ENCODE peak calls at places on chromosome 2, in seven cellular contexts. One of them, this sample, is unnamed.

GRCh38 chr2:217737127-217737526 is 265.7 kb downstream of the TNS1 start:
- DNase-seq in GM23338: no peak
- DNase-seq in SK-N-SH: no peak
- DNase-seq in HepG2: no peak
- DNase-seq in HCT116: no peak
- DNase-seq in Panc1: no peak
- DNase-seq in K562: no peak
- DNase-seq in this sample: no peak

GRCh38 chr2:102442967-102443828 is 20.2 kb downstream of the IL18RAP start:
- DNase-seq in GM23338: peak
- DNase-seq in SK-N-SH: no peak
- DNase-seq in K562: peak
- DNase-seq in Panc1: peak
- DNase-seq in HepG2: peak
- DNase-seq in HCT116: peak
- DNase-seq in this sample: peak

GRCh38 chr2:154608438-154608837 is 90.1 kb upstream of the KCNJ3 start:
- DNase-seq in GM23338: no peak
- DNase-seq in SK-N-SH: no peak
- DNase-seq in K562: no peak
- DNase-seq in HCT116: no peak
- DNase-seq in Panc1: no peak
- DNase-seq in HepG2: no peak
- DNase-seq in this sample: no peak

GRCh38 chr2:69046221-69046662 is 33.3 kb downstream of the ANTXR1 start:
- DNase-seq in Panc1: peak
- DNase-seq in HCT116: no peak
- DNase-seq in K562: no peak
- DNase-seq in SK-N-SH: no peak
- DNase-seq in HepG2: peak
- DNase-seq in GM23338: no peak
- DNase-seq in this sample: no peak

GRCh38 chr2:179304424-179304823 is 39.8 kb upstream of the SESTD1 start:
- DNase-seq in Panc1: no peak
- DNase-seq in K562: no peak
- DNase-seq in SK-N-SH: no peak
- DNase-seq in HepG2: no peak
- DNase-seq in GM23338: no peak
- DNase-seq in HCT116: no peak
- DNase-seq in this sample: no peak

GRCh38 chr2:29063646-29064372 is 10.5 kb downstream of the PCARE start:
- DNase-seq in K562: no peak
- DNase-seq in HepG2: no peak
- DNase-seq in HCT116: no peak
- DNase-seq in GM23338: no peak
- DNase-seq in Panc1: no peak
- DNase-seq in SK-N-SH: no peak
- DNase-seq in this sample: no peak

GRCh38 chr2:43312751-43313641 is 86.6 kb upstream of the ZFP36L2 start:
- DNase-seq in K562: no peak
- DNase-seq in HCT116: no peak
- DNase-seq in Panc1: no peak
- DNase-seq in HepG2: no peak
- DNase-seq in GM23338: peak
- DNase-seq in SK-N-SH: peak
- DNase-seq in this sample: no peak

GRCh38 chr2:10471956-10472355 is 23.8 kb upstream of the ODC1 start:
- DNase-seq in Panc1: no peak
- DNase-seq in SK-N-SH: peak
- DNase-seq in GM23338: peak
- DNase-seq in HCT116: no peak
- DNase-seq in HepG2: no peak
- DNase-seq in K562: no peak
- DNase-seq in this sample: no peak

GRCh38 chr2:4653989-4654388 is 950.6 kb downstream of the DCDC2C start:
- DNase-seq in GM23338: no peak
- DNase-seq in K562: no peak
- DNase-seq in Panc1: no peak
- DNase-seq in HepG2: no peak
- DNase-seq in SK-N-SH: no peak
- DNase-seq in HCT116: no peak
- DNase-seq in this sample: no peak

GRCh38 chr2:185823773-185824172 is 85.2 kb downstream of the FSIP2 start:
- DNase-seq in HCT116: no peak
- DNase-seq in Panc1: no peak
- DNase-seq in K562: no peak
- DNase-seq in HepG2: no peak
- DNase-seq in GM23338: no peak
- DNase-seq in SK-N-SH: no peak
- DNase-seq in this sample: no peak

GRCh38 chr2:55232863-55233657 is 572 bp downstream of the RPS27A start:
- DNase-seq in GM23338: no peak
- DNase-seq in HepG2: no peak
- DNase-seq in HCT116: no peak
- DNase-seq in K562: peak
- DNase-seq in SK-N-SH: peak
- DNase-seq in Panc1: no peak
- DNase-seq in this sample: no peak

GRCh38 chr2:224009605-224010330 is 29.3 kb downstream of the SERPINE2 start:
- DNase-seq in SK-N-SH: no peak
- DNase-seq in HCT116: no peak
- DNase-seq in GM23338: no peak
- DNase-seq in HepG2: no peak
- DNase-seq in K562: no peak
- DNase-seq in Panc1: no peak
- DNase-seq in this sample: no peak

GRCh38 chr2:1769703-1770422 is 25.5 kb upstream of the PXDN start:
- DNase-seq in GM23338: peak
- DNase-seq in HepG2: peak
- DNase-seq in SK-N-SH: peak
- DNase-seq in HCT116: peak
- DNase-seq in Panc1: peak
- DNase-seq in K562: peak
- DNase-seq in this sample: peak

GRCh38 chr2:43131051-43131889 is 95.1 kb downstream of the ZFP36L2 start:
- DNase-seq in SK-N-SH: peak
- DNase-seq in K562: peak
- DNase-seq in GM23338: peak
- DNase-seq in Panc1: peak
- DNase-seq in HepG2: peak
- DNase-seq in HCT116: peak
- DNase-seq in this sample: peak

GRCh38 chr2:62412347-62412742 is 93.7 kb downstream of the TMEM17 start:
- DNase-seq in K562: no peak
- DNase-seq in GM23338: no peak
- DNase-seq in Panc1: no peak
- DNase-seq in HCT116: no peak
- DNase-seq in SK-N-SH: no peak
- DNase-seq in HepG2: no peak
- DNase-seq in this sample: no peak

GRCh38 chr2:220437938-220438337 is 810.5 kb downstream of the SLC4A3 start:
- DNase-seq in K562: no peak
- DNase-seq in SK-N-SH: no peak
- DNase-seq in HCT116: no peak
- DNase-seq in Panc1: no peak
- DNase-seq in HepG2: no peak
- DNase-seq in GM23338: no peak
- DNase-seq in this sample: no peak

GRCh38 chr2:200417389-200417788 is 92.5 kb downstream of the KCTD18 start:
- DNase-seq in Panc1: no peak
- DNase-seq in GM23338: no peak
- DNase-seq in K562: no peak
- DNase-seq in SK-N-SH: no peak
- DNase-seq in HCT116: no peak
- DNase-seq in HepG2: no peak
- DNase-seq in this sample: no peak

GRCh38 chr2:25887624-25888242 is 9.4 kb upstream of the ASXL2 start:
- DNase-seq in GM23338: no peak
- DNase-seq in K562: no peak
- DNase-seq in HCT116: no peak
- DNase-seq in HepG2: peak
- DNase-seq in SK-N-SH: no peak
- DNase-seq in Panc1: no peak
- DNase-seq in this sample: no peak

GRCh38 chr2:228599781-228600180 is 418.3 kb upstream of the SPHKAP start:
- DNase-seq in SK-N-SH: no peak
- DNase-seq in HCT116: no peak
- DNase-seq in GM23338: no peak
- DNase-seq in Panc1: no peak
- DNase-seq in HepG2: no peak
- DNase-seq in K562: no peak
- DNase-seq in this sample: no peak

GRCh38 chr2:159542101-159542500 is 74.2 kb downstream of the BAZ2B start:
- DNase-seq in SK-N-SH: no peak
- DNase-seq in HepG2: no peak
- DNase-seq in Panc1: no peak
- DNase-seq in GM23338: no peak
- DNase-seq in HCT116: no peak
- DNase-seq in K562: no peak
- DNase-seq in this sample: no peak

GRCh38 chr2:156589381-156590079 is 153.4 kb downstream of the GPD2 start:
- DNase-seq in Panc1: peak
- DNase-seq in HepG2: peak
- DNase-seq in K562: peak
- DNase-seq in SK-N-SH: peak
- DNase-seq in GM23338: peak
- DNase-seq in HCT116: peak
- DNase-seq in this sample: peak

DNA sequence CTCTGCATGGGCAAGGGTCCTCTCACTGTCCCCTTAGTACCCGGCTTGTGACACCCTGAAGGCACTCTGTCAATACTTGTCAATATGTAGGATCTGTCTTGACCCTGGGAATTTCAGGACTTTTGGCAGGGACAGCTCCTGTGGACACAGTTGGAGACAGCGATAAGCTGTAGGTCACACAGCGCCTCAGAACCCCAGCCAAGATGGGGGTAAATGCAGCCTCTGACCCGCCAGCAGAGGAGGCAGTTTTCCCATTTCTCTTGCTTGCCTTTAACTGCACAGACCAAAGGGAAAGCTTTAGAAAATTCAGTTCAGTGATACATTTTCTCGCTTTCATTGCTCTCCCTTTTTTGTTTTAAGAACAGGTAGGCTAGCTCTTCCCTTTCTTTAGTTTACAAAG is 54.8 kb upstream of the KLHL29 start:
- DNase-seq in HepG2: no peak
- DNase-seq in SK-N-SH: no peak
- DNase-seq in HCT116: no peak
- DNase-seq in Panc1: no peak
- DNase-seq in GM23338: peak
- DNase-seq in K562: peak
- DNase-seq in this sample: no peak
- TF ChIP-seq REST in HepG2: peak
- TF ChIP-seq REST in SK-N-SH: peak
- TF ChIP-seq REST in HCT116: peak
- TF ChIP-seq REST in Panc1: peak
- TF ChIP-seq REST in GM23338: peak
- TF ChIP-seq REST in K562: peak
- TF ChIP-seq REST in this sample: peak

GRCh38 chr2:138059967-138060635 is 95.8 kb downstream of the HNMT start:
- DNase-seq in Panc1: no peak
- DNase-seq in GM23338: no peak
- DNase-seq in HCT116: no peak
- DNase-seq in K562: peak
- DNase-seq in HepG2: peak
- DNase-seq in SK-N-SH: peak
- DNase-seq in this sample: peak
- H3K4me3 ChIP-seq in Panc1: no peak
- H3K4me3 ChIP-seq in GM23338: no peak
- H3K4me3 ChIP-seq in HCT116: no peak
- H3K4me3 ChIP-seq in K562: no peak
- H3K4me3 ChIP-seq in HepG2: no peak
- H3K4me3 ChIP-seq in SK-N-SH: no peak
- H3K4me3 ChIP-seq in this sample: no peak

DNA sequence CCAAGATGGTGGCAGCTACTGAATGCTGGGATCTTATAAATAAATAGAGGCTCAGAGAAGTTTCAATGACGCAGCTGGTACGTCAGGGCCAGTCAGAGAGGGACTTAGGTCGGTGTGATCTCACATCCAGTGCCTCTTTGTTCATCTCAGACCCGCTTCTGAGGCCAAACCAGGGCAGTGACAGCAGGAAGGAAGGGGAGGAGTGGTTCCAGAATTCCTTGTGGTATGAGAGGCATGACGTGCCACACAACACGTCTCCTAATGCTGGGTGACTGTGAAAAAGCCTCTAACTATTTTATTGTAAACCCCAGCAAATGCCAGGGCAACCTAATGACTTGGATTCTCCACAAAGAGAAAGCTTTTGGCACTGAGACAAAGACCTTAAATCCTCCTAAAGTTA is 423.3 kb downstream of the LPIN1 start:
- DNase-seq in SK-N-SH: no peak
- DNase-seq in GM23338: no peak
- DNase-seq in HepG2: no peak
- DNase-seq in K562: no peak
- DNase-seq in HCT116: no peak
- DNase-seq in Panc1: no peak
- DNase-seq in this sample: no peak
- TF ChIP-seq POLR2AphosphoS5 in SK-N-SH: no peak
- TF ChIP-seq POLR2AphosphoS5 in GM23338: no peak
- TF ChIP-seq POLR2AphosphoS5 in HepG2: no peak
- TF ChIP-seq POLR2AphosphoS5 in K562: no peak
- TF ChIP-seq POLR2AphosphoS5 in HCT116: no peak
- TF ChIP-seq POLR2AphosphoS5 in Panc1: no peak
- TF ChIP-seq POLR2AphosphoS5 in this sample: no peak

GRCh38 chr2:197113221-197113831 is 186.8 kb upstream of the PGAP1 start:
- DNase-seq in HepG2: peak
- DNase-seq in K562: peak
- DNase-seq in HCT116: peak
- DNase-seq in Panc1: peak
- DNase-seq in GM23338: peak
- DNase-seq in SK-N-SH: peak
- DNase-seq in this sample: peak

GRCh38 chr2:197108758-197109157 is 182.3 kb upstream of the PGAP1 start:
- DNase-seq in GM23338: no peak
- DNase-seq in HCT116: no peak
- DNase-seq in HepG2: no peak
- DNase-seq in K562: no peak
- DNase-seq in SK-N-SH: peak
- DNase-seq in Panc1: no peak
- DNase-seq in this sample: no peak

GRCh38 chr2:197103363-197103762 is 176.9 kb upstream of the PGAP1 start:
- DNase-seq in HCT116: no peak
- DNase-seq in K562: no peak
- DNase-seq in SK-N-SH: no peak
- DNase-seq in Panc1: no peak
- DNase-seq in GM23338: no peak
- DNase-seq in HepG2: no peak
- DNase-seq in this sample: no peak

GRCh38 chr2:197107291-197108269 is 181.1 kb upstream of the PGAP1 start:
- DNase-seq in Panc1: no peak
- DNase-seq in HepG2: no peak
- DNase-seq in K562: no peak
- DNase-seq in GM23338: peak
- DNase-seq in SK-N-SH: no peak
- DNase-seq in HCT116: no peak
- DNase-seq in this sample: no peak

DNA sequence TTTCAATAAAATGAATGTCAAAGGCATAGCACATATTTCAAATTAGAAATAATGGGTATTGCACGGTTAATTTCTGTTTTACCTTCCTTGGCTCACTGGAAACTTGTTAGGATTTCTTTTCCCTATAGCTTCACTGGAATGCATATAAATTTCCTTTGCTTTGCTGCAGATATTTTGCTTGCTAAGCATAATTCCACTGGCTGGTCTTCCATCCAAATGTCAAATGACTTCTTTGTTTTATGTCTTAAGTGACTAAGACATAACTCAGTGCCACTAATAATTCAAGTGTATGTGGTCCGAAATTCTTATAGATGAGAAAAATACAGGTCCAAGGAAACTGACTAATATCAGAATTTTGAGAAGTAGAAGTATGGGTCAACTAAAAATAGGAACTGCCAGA is 182.8 kb upstream of the PGAP1 start:
- DNase-seq in HCT116: no peak
- DNase-seq in SK-N-SH: no peak
- DNase-seq in HepG2: no peak
- DNase-seq in Panc1: no peak
- DNase-seq in GM23338: no peak
- DNase-seq in K562: no peak
- DNase-seq in this sample: no peak
- TF ChIP-seq REST in HCT116: no peak
- TF ChIP-seq REST in SK-N-SH: no peak
- TF ChIP-seq REST in HepG2: no peak
- TF ChIP-seq REST in Panc1: no peak
- TF ChIP-seq REST in GM23338: no peak
- TF ChIP-seq REST in K562: no peak
- TF ChIP-seq REST in this sample: no peak

This sample was measured in HL-60.